ENCODE peak calls at places on chromosomes 11 and 22, in four cellular contexts. T is transverse colon, S is spleen, W is pancreas. L is an unnamed sample.
A peak's percentile ranks its signal among the peaks of the same experiment; 100 is the strongest.

GRCh38 chr11:19241260-19242183 is 777 bp upstream of the E2F8 start:
- DNase-seq in T (peak; percentile 49), S (peak; percentile 91), W (no peak), L (no peak)

GRCh38 chr11:134669796-134670195 is 257.8 kb upstream of the B3GAT1 start:
- DNase-seq in T (no peak), S (peak; percentile 49), W (no peak), L (no peak)

GRCh38 chr22:46421272-46421671 is 85.8 kb downstream of the TRMU start:
- DNase-seq in T (no peak), S (no peak), W (no peak), L (no peak)

GRCh38 chr11:123535401-123535800 is 105.3 kb downstream of the GRAMD1B start:
- DNase-seq in T (no peak), S (no peak), W (no peak), L (no peak)

GRCh38 chr11:132649277-132649676 is 883.0 kb downstream of the OPCML start:
- DNase-seq in T (no peak), S (no peak), W (no peak), L (no peak)

GRCh38 chr11:114031599-114032320 is 27.8 kb upstream of the ZBTB16 start:
- DNase-seq in T (no peak), S (no peak), W (no peak), L (no peak)

GRCh38 chr22:30202531-30203006 is 44.0 kb downstream of the LIF start:
- DNase-seq in T (peak; percentile 77), S (no peak), W (peak; percentile 40), L (no peak)

GRCh38 chr11:47143322-47143721 is 33.4 kb downstream of the ARFGAP2 start:
- DNase-seq in T (no peak), S (no peak), W (no peak), L (no peak)

GRCh38 chr11:119509969-119510401 is 87.0 kb upstream of the THY1 start:
- DNase-seq in T (peak; percentile 10), S (no peak), W (no peak), L (peak; percentile 82)

GRCh38 chr22:41382098-41382578 is 396 bp downstream of the TEF start:
- DNase-seq in T (peak; percentile 74), S (no peak), W (peak; percentile 71), L (peak; percentile 78)

GRCh38 chr11:112780351-112781043 is 180.7 kb upstream of the NCAM1 start:
- DNase-seq in T (no peak), S (no peak), W (no peak), L (no peak)

GRCh38 chr11:19508166-19508565 is 204.5 kb upstream of the NAV2 start:
- DNase-seq in T (peak; percentile 17), S (no peak), W (no peak), L (no peak)

GRCh38 chr11:118657238-118657637 is 22.2 kb downstream of the TREH start:
- DNase-seq in T (no peak), S (no peak), W (no peak), L (no peak)

GRCh38 chr11:19713221-19714092 is 820 bp downstream of the NAV2 start:
- DNase-seq in T (no peak), S (peak; percentile 81), W (no peak), L (no peak)

GRCh38 chr11:61022311-61023085 is 51.0 kb downstream of the CD6 start:
- DNase-seq in T (no peak), S (no peak), W (no peak), L (no peak)

GRCh38 chr11:23973244-23973643 is 523.6 kb upstream of the LUZP2 start:
- DNase-seq in T (no peak), S (no peak), W (no peak), L (no peak)

GRCh38 chr11:70296681-70297080 is 26.2 kb downstream of the PPFIA1 start:
- DNase-seq in T (no peak), S (no peak), W (no peak), L (no peak)

GRCh38 chr11:45146072-45147016 is at the start of gene PRDM11:
- DNase-seq in T (peak; percentile 76), S (peak; percentile 86), W (peak; percentile 71), L (peak; percentile 82)

GRCh38 chr22:37617431-37617830 is 8.8 kb downstream of the GGA1 start:
- DNase-seq in T (no peak), S (no peak), W (no peak), L (no peak)

GRCh38 chr22:23085785-23086184 is 15.5 kb downstream of the GNAZ start:
- DNase-seq in T (no peak), S (no peak), W (no peak), L (no peak)

GRCh38 chr11:69209421-69209820 is 53.7 kb downstream of the SMIM38 start:
- DNase-seq in T (no peak), S (peak; percentile 66), W (no peak), L (no peak)

GRCh38 chr11:108524422-108524821 is 26.2 kb upstream of the POGLUT3 start:
- DNase-seq in T (no peak), S (no peak), W (no peak), L (no peak)

GRCh38 chr11:26193714-26194373 is 138.1 kb upstream of the ANO3 start:
- DNase-seq in T (no peak), S (no peak), W (no peak), L (no peak)

GRCh38 chr11:2883717-2884423 is 1.7 kb downstream of the CDKN1C start:
- DNase-seq in T (no peak), S (no peak), W (no peak), L (no peak)

GRCh38 chr11:69677744-69678143 is 2.6 kb upstream of the LTO1 start:
- DNase-seq in T (no peak), S (no peak), W (no peak), L (no peak)

DNA sequence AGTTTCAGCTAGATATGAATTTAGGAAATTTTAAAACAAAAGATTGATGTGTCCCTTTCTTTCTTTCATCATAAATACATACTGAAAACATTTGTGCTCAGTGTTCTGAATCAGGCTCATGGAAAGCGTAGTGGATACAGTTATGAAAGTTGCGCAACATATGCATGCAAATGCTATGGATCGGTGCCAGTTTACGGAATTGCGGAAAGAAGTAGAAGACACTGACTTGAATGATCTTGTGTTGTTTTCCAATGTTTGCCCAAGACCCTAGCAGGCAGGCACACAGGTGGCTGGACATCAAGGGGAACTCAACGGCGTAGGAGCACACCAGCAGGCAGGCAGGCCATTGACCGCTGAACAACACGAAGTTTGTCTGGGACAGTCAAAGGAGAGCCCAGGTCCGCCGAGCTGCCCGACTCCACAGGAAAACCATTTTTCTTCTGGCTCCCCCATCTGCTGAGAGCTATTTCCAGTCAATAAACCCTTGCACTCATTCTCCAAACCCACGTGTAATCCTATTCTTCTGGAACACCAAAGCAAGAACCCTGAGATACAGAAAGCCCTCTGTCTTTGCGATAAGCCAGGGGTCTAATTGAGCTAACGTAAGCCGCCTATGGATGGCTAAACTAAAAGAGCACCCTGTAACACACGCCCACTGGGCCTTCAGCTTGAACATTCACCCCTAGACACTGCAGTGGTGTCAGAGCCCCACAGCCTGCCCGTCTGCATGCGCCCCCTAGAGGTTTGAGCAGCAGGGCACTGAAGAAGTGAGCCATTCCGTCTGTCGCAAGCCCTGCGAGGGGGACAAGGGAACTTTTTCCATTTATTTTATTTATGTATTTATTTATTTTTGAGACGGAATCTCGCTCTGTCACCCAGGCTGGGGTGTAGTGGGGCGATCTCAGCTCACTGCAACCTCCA is 7.4 kb upstream of the BIRC3 start:
- DNase-seq in T (no peak), S (peak; percentile 67), W (no peak), L (no peak)
- TF ChIP-seq CTCF in T (no peak), S (no peak), W (no peak), L (no peak)

DNA sequence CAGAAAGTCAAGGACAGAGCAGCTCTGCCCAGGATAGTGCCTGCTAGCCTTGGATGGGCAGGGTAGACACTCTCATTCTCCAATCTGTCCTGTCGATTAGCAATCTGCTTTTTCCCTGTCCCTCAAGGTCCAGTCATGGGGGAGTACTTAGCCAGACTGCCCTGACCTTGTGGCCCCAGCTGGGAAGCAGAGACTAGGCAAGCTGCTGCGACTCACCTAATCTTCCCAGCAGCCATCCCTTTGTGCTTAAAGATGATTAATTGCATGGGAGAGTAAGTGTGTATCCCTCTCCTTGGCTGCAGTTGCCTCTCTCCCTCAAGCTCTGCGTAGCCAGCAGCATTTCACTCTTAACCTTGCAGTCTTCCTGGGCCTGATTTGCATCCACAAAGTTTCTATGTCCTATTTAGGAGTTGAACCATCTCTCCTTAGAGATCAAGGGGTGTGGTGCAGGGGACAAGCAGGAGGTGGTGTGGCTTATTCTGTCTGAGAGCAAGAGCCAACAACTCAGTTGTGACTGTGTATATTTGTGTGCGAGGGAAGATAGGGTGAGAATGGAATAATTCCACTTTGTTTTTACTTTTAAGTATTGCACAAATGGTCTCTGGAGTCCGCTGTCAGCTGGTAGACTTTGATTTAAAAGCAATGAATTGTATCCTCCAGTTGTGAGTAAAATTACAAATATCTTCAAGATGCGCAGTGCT is 101.5 kb downstream of the FDX1 start:
- DNase-seq in T (no peak), S (no peak), W (no peak), L (peak; percentile 29)
- H3K9me3 ChIP-seq in T (no peaks in the 10 kb centered on the region), S (peaks cover 18% of the 10 kb centered on the region), W (no peaks in the 10 kb centered on the region), L (no peaks in the 10 kb centered on the region)

DNA sequence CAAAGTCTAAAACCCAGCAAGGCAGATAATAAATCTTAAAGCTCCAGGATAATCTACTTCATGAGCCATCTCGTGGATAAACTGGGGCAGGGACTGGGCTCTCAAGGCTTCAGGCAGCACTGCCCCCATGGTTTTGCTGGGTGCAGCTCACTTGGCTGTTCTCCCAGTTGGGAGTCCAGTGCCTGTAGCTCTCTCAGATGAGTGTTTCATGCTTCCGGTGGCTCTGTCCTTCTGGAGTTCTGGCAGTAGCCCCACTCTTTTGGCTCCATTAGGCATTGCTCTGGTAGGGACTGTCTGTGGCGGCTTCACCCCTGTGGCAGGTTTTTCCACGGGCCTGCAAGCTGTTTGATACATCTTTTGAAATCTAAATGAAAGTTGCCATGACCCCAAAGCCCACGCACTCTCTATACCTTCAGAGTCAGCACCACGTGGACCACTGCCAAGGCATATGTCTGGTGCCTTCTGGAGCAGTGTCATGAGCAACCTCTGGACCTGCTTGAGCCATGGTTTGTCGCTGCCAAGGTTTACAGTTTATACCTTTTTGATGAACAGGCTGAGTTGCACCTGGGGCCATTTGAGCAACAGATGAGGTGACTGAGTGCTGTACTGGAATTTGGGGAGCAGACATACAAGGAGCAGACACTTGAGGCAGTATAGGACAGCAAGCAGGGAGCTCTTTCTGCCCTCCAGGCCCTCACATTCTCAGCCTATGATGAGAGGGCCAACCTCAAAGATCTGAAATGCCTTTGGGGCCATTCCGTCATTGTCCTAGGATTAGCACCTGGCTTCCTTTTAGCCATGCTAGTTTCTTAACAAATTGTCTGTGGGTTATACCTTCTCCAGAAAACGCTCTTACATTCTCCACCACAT is 48.6 kb downstream of the MTNR1B start:
- DNase-seq in T (no peak), S (no peak), W (no peak), L (peak; percentile 66)
- TF ChIP-seq CTCF in T (no peak), S (no peak), W (no peak), L (no peak)

GRCh38 chr22:48618326-48618725 is 1209.3 kb downstream of the BRD1 start:
- DNase-seq in T (no peak), S (no peak), W (no peak), L (no peak)

GRCh38 chr22:48624401-48624800 is 1203.3 kb downstream of the BRD1 start:
- DNase-seq in T (no peak), S (no peak), W (no peak), L (no peak)

GRCh38 chr22:48619721-48620120 is 1208.0 kb downstream of the BRD1 start:
- DNase-seq in T (no peak), S (no peak), W (no peak), L (no peak)

GRCh38 chr22:48622891-48623545 is 1204.7 kb downstream of the BRD1 start:
- DNase-seq in T (no peak), S (no peak), W (no peak), L (no peak)

GRCh38 chr22:48621085-48621484 is 1206.6 kb downstream of the BRD1 start:
- DNase-seq in T (no peak), S (no peak), W (no peak), L (no peak)
- H3K9me3 ChIP-seq in T (no peaks in the 10 kb centered on the region), S (no peaks in the 10 kb centered on the region), W (no peaks in the 10 kb centered on the region), L (no peaks in the 10 kb centered on the region)

L was measured in adrenal gland.